ENCODE peak calls at places on chromosome 11, in eight cellular contexts. K, X, D, S, O, I, W and V are unnamed samples.
A peak's percentile ranks its signal among the peaks of the same experiment; 100 is the strongest.

GRCh38 chr11:77819921-77820564 is 479 bp downstream of the RSF1 start:
- DNase-seq in O (peak; percentile 70), K (peak; percentile 80), S (peak; percentile 35), X (no peak), I (peak; percentile 58), D (peak; percentile 53), W (peak; percentile 31), V (peak; percentile 45)

GRCh38 chr11:9615031-9615451 is 41.6 kb downstream of the WEE1 start:
- DNase-seq in D (no peak), X (no peak), I (no peak), W (no peak), O (no peak), S (no peak), K (no peak), V (no peak)

GRCh38 chr11:69134957-69135356 is 20.8 kb upstream of the SMIM38 start:
- DNase-seq in D (no peak), I (no peak), S (no peak), K (no peak), X (peak; percentile 23), W (peak; percentile 64), O (no peak), V (no peak)

GRCh38 chr11:23079382-23079813 is 219.1 kb upstream of the CCDC179 start:
- DNase-seq in O (no peak), I (no peak), S (peak; percentile 36), W (no peak), D (no peak), X (no peak), K (no peak), V (no peak)

GRCh38 chr11:20088368-20089260 is 71.7 kb downstream of the DBX1 start:
- DNase-seq in W (no peak), D (no peak), O (no peak), S (no peak), K (no peak), I (no peak), X (no peak), V (no peak)

GRCh38 chr11:107157146-107157808 is 139.0 kb upstream of the GUCY1A2 start:
- DNase-seq in W (no peak), X (no peak), S (no peak), O (no peak), I (no peak), D (no peak), K (no peak), V (no peak)

GRCh38 chr11:112844530-112844929 is 116.7 kb upstream of the NCAM1 start:
- DNase-seq in W (no peak), O (no peak), S (no peak), D (no peak), K (no peak), I (no peak), X (no peak), V (peak; percentile 17)

GRCh38 chr11:113474362-113475159 is 637 bp downstream of the DRD2 start:
- DNase-seq in K (peak; percentile 96), O (peak; percentile 55), W (peak; percentile 74), X (no peak), S (peak; percentile 93), I (peak; percentile 67), D (peak; percentile 75), V (peak; percentile 92)

GRCh38 chr11:46183819-46184218 is 62.6 kb upstream of the PHF21A start:
- DNase-seq in K (no peak), S (peak; percentile 90), W (no peak), I (no peak), X (no peak), D (no peak), O (peak; percentile 23), V (no peak)

GRCh38 chr11:120174866-120175265 is 36.0 kb upstream of the OAF start:
- DNase-seq in X (no peak), W (no peak), I (no peak), O (no peak), D (no peak), K (no peak), S (no peak), V (no peak)

GRCh38 chr11:57155838-57156583 is 25.7 kb upstream of the LRRC55 start:
- DNase-seq in K (peak; percentile 35), O (no peak), I (peak; percentile 59), W (no peak), X (no peak), S (no peak), D (no peak), V (no peak)

GRCh38 chr11:64642876-64643257 is 51.8 kb downstream of the SLC22A12 start:
- DNase-seq in S (no peak), K (no peak), D (no peak), O (no peak), X (no peak), W (no peak), I (no peak), V (no peak)

GRCh38 chr11:19820100-19820499 is 107.5 kb downstream of the NAV2 start:
- DNase-seq in S (no peak), O (no peak), D (no peak), K (peak; percentile 18), X (no peak), W (no peak), I (no peak), V (no peak)

GRCh38 chr11:121634889-121635288 is 182.1 kb upstream of the SORL1-AS1 start:
- DNase-seq in S (peak; percentile 97), O (no peak), D (no peak), K (no peak), X (no peak), W (no peak), I (no peak), V (no peak)

GRCh38 chr11:69490516-69490915 is 9.1 kb downstream of the LINC01488 start:
- DNase-seq in O (no peak), W (no peak), K (no peak), I (no peak), S (no peak), D (no peak), X (peak; percentile 39), V (no peak)

GRCh38 chr11:1206391-1207271 is 16.2 kb upstream of the MUC5B start:
- DNase-seq in D (no peak), W (no peak), X (peak; percentile 46), S (no peak), O (no peak), K (no peak), I (no peak), V (no peak)

GRCh38 chr11:71106671-71107070 is 145.7 kb downstream of the SHANK2 start:
- DNase-seq in S (no peak), X (peak; percentile 37), K (no peak), D (no peak), O (no peak), I (no peak), W (no peak), V (no peak)

GRCh38 chr11:119699227-119699626 is 29.8 kb downstream of the NECTIN1 start:
- DNase-seq in K (no peak), I (peak; percentile 42), S (no peak), X (no peak), D (peak; percentile 85), W (peak; percentile 71), O (peak; percentile 48), V (no peak)

GRCh38 chr11:64864473-64865285 is 13.7 kb downstream of the EHD1 start:
- DNase-seq in D (peak; percentile 66), O (peak; percentile 79), S (no peak), I (no peak), W (no peak), K (peak; percentile 46), X (peak; percentile 80), V (peak; percentile 83)

GRCh38 chr11:119374632-119375394 is 6.7 kb downstream of the USP2 start:
- DNase-seq in D (no peak), K (no peak), X (no peak), S (no peak), I (peak; percentile 89), O (no peak), W (no peak), V (no peak)

DNA sequence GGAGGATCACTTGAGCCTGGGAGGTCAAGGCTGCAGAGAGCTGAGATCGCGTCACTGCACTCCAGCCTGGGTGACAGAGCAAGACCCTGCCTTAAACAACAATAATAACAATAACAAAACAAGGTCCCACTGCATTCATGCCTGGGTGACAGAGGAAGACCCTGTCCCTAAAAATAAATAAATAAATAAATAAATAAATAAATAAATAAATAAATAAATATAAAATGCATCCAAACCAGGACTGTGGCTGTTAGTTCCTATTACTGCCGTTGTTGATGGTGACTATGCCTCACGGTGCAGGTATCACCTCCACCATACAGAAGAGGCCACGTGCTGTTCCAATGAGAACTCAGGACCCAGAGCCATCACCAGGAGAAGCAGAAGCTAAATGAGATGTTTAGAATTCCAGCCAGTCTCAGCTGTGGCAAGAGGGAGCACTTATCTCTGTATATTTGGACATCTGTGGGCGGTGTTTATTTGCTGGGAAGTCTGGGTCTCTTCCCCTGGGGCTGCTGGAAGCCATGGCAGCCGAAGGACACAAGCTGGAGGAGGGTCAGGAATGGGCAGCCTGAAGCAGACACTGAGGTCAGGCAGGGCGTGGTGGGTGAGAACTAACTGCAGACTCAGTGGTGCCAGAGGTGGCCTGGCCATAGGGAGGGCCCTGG is 21.6 kb downstream of the C11orf86 start:
- DNase-seq in O (peak; percentile 30), W (no peak), S (no peak), K (peak; percentile 14), D (no peak), X (no peak), I (no peak), V (peak; percentile 21)
- H3K4me1 ChIP-seq in O (peaks cover 9% of the 10 kb centered on the region), W (no peaks in the 10 kb centered on the region), S (no peaks in the 10 kb centered on the region), K (no peaks in the 10 kb centered on the region), D (no peaks in the 10 kb centered on the region), X (no peaks in the 10 kb centered on the region), I (peaks cover 4% of the 10 kb centered on the region), V (peaks cover 4% of the 10 kb centered on the region)

GRCh38 chr11:62601114-62601363 is 626 bp downstream of the MTA2 start:
- DNase-seq in S (peak; percentile 35), D (peak; percentile 55), K (no peak), I (no peak), X (peak; percentile 94), W (peak; percentile 52), O (no peak), V (no peak)

GRCh38 chr11:62603771-62604170 is 2.1 kb upstream of the MTA2 start:
- DNase-seq in X (no peak), W (no peak), O (no peak), D (no peak), K (no peak), I (no peak), S (no peak), V (no peak)

GRCh38 chr11:62601364-62602140 is at the start of gene MTA2:
- DNase-seq in D (peak; percentile 99), W (peak; percentile 97), S (peak; percentile 99), I (peak; percentile 96), X (peak; percentile 99), O (peak; percentile 100), K (peak; percentile 99), V (peak; percentile 98)

GRCh38 chr11:62603072-62603408 is 1.4 kb upstream of the MTA2 start:
- DNase-seq in K (no peak), X (no peak), I (no peak), W (no peak), S (no peak), O (no peak), D (no peak), V (no peak)

GRCh38 chr11:62602141-62603071 is 741 bp upstream of the MTA2 start:
- DNase-seq in K (peak; percentile 72), S (peak; percentile 76), O (no peak), I (no peak), D (peak; percentile 74), W (peak; percentile 65), X (peak; percentile 91), V (no peak)
- H3K4me3 ChIP-seq in K (peak overlapping the region; percentile 33), S (peak overlapping the region; percentile 93), O (no peak overlapping the region), I (no peak overlapping the region), D (peak overlapping the region; percentile 99), W (peak overlapping the region; percentile 69), X (peak overlapping the region; percentile 98), V (peak overlapping the region; percentile 94)

GRCh38 chr11:131349368-131350086 is 20.9 kb upstream of the NTM start:
- DNase-seq in D (no peak), O (no peak), K (no peak), W (no peak), X (no peak), I (no peak), S (no peak), V (no peak)
- H3K27me3 ChIP-seq in D (no peaks in the 10 kb centered on the region), O (peaks cover 19% of the 10 kb centered on the region), K (no peaks in the 10 kb centered on the region), W (no peaks in the 10 kb centered on the region), X (no peaks in the 10 kb centered on the region), I (no peaks in the 10 kb centered on the region), S (peaks cover 44% of the 10 kb centered on the region), V (no peaks in the 10 kb centered on the region)

GRCh38 chr11:12244156-12244555 is 133.2 kb upstream of the PARVA start:
- DNase-seq in W (no peak), I (no peak), S (no peak), O (no peak), X (no peak), K (no peak), D (no peak), V (no peak)
- H3K4me1 ChIP-seq in W (peaks cover 67% of the 10 kb centered on the region), I (peaks cover 29% of the 10 kb centered on the region), S (peaks cover 52% of the 10 kb centered on the region), O (peaks cover 48% of the 10 kb centered on the region), X (peaks cover 10% of the 10 kb centered on the region), K (peaks cover 11% of the 10 kb centered on the region), D (peaks cover 29% of the 10 kb centered on the region), V (peaks cover 51% of the 10 kb centered on the region)